ENCODE peak calls at places on chromosome X, in four cellular contexts. B is GM12878, I is H1, G is HepG2. Y is an unnamed sample.
A peak's percentile ranks its signal among the peaks of the same experiment; 100 is the strongest.

GRCh38 chrX:22097295-22097694 is 65.2 kb downstream of the PHEX start:
- DNase-seq in B (no peak), I (no peak), G (no peak), Y (no peak)

GRCh38 chrX:41043950-41044349 is 41.3 kb upstream of the USP9X start:
- DNase-seq in B (no peak), I (no peak), G (no peak), Y (no peak)

GRCh38 chrX:109855501-109855900 is 122.4 kb upstream of the ACSL4 start:
- DNase-seq in B (no peak), I (no peak), G (peak; percentile 63), Y (no peak)

GRCh38 chrX:55488559-55489314 is 911 bp downstream of the USP51 start:
- DNase-seq in B (peak; percentile 8), I (peak; percentile 67), G (no peak), Y (peak; percentile 40)

GRCh38 chrX:106972896-106973295 is 27.1 kb downstream of the MORC4 start:
- DNase-seq in B (no peak), I (no peak), G (no peak), Y (no peak)

GRCh38 chrX:130878350-130879341 is 24.4 kb downstream of the ENOX2 start:
- DNase-seq in B (no peak), I (no peak), G (no peak), Y (no peak)

GRCh38 chrX:47413179-47413594 is 42.8 kb downstream of the ZNF157 start:
- DNase-seq in B (no peak), I (no peak), G (no peak), Y (no peak)

GRCh38 chrX:42577936-42578335 is 200.0 kb downstream of the PPP1R2C start:
- DNase-seq in B (no peak), I (no peak), G (no peak), Y (no peak)

GRCh38 chrX:111040377-111041017 is 55.5 kb upstream of the PAK3 start:
- DNase-seq in B (no peak), I (no peak), G (no peak), Y (no peak)

GRCh38 chrX:48800574-48801280 is 1.1 kb upstream of the HDAC6 start:
- DNase-seq in B (no peak), I (no peak), G (no peak), Y (no peak)

GRCh38 chrX:96438803-96439202 is 245.8 kb upstream of the DIAPH2 start:
- DNase-seq in B (no peak), I (no peak), G (no peak), Y (no peak)

GRCh38 chrX:96433409-96434122 is 251.1 kb upstream of the DIAPH2 start:
- DNase-seq in B (no peak), I (no peak), G (no peak), Y (no peak)

GRCh38 chrX:96435636-96436035 is 249.0 kb upstream of the DIAPH2 start:
- DNase-seq in B (no peak), I (no peak), G (no peak), Y (no peak)

GRCh38 chrX:96432647-96433046 is 252.0 kb upstream of the DIAPH2 start:
- DNase-seq in B (no peak), I (no peak), G (no peak), Y (no peak)

GRCh38 chrX:96436105-96436504 is 248.5 kb upstream of the DIAPH2 start:
- DNase-seq in B (no peak), I (no peak), G (no peak), Y (no peak)
- H3K9ac ChIP-seq in B (no peak overlapping the region), I (no peak overlapping the region), G (no peak overlapping the region), Y (no peak overlapping the region)

DNA sequence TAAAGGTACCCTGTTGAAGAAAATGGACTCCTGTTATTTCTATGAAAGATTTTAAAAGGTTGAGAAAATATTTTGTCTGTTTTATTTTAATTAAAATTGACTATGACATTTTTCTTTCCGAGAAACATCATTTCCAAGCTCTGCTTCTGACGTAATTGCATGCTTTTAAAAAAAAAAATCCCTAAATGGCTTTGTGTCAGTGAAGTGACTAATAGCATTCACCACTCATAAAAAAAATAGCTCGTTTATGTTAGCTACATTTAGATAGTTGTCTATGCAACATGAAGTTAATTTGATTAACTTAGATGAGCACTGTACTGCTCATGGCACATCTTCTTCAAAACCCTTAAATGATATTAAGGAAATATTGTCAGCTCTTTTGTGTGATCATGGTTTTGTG is 105.1 kb upstream of the KLHL13 start:
- DNase-seq in B (no peak), I (no peak), G (no peak), Y (no peak)
- TF ChIP-seq SUZ12 in B (no peak), I (no peak), G (no peak), Y (no peak)

GRCh38 chrX:2962346-2962745 is 33.2 kb upstream of the ARSD start:
- DNase-seq in B (no peak), I (no peak), G (peak; percentile 3), Y (no peak)

GRCh38 chrX:2965965-2966364 is 36.8 kb upstream of the ARSD start:
- DNase-seq in B (no peak), I (no peak), G (no peak), Y (no peak)

GRCh38 chrX:2955838-2956237 is 26.7 kb upstream of the ARSD start:
- DNase-seq in B (no peak), I (no peak), G (no peak), Y (no peak)

GRCh38 chrX:2958199-2958598 is 29.1 kb upstream of the ARSD start:
- DNase-seq in B (no peak), I (no peak), G (no peak), Y (no peak)

DNA sequence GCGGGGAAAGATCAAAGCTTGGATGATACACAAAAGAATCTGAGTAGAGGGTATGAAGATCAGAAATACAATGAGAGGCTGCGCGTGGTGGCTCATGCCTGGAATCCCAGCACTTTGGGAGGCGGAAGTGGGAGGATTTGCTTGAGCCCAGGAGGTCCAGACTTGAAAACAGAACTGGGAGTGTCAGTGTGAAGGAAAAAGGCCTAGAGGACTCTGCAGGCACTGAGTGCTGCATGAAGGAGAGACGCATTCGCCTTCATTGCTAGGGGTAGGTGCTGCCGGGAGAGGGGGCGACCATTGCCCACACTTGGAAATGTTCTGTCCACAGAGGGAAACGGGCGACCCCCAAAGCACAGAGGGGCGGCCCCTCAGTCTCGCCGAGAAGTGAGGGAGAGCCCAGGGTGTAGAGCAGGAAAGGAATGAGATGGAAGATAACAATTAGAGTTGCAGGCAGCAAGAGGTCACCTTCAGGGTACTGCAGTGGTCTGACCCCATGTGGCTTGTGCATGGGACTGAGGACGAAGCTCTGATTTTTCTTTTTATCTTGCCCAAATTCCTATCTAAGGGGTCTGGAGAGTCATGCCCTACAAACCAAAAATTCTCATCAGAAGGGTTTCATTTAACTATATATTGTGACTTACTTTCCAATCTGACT is 31.8 kb upstream of the ARSD start:
- DNase-seq in B (no peak), I (peak; percentile 46), G (no peak), Y (no peak)
- H3K9ac ChIP-seq in B (no peak overlapping the region), I (no peak overlapping the region), G (no peak overlapping the region), Y (peak overlapping the region; percentile 51)

GRCh38 chrX:125326599-125326998 is 6.9 kb downstream of the TEX13C start:
- DNase-seq in B (no peak), I (no peak), G (no peak), Y (no peak)
- TF ChIP-seq SUZ12 in B (no peak), I (no peak), G (no peak), Y (no peak)